ENCODE peak calls at places on chromosomes 11 and 22, in six cellular contexts. V is hepatocyte, S is activated T-cell treated with anti-CD3 and anti-CD28 coated beads for 1 hour, H is HCT116, T is NCI-H2171 treated with DMSO at 0.1 percent for 48 hours, K is GM20000. B is an unnamed sample.

GRCh38 chr22:48824673-48825651 is 1002.7 kb downstream of the BRD1 start:
- DNase-seq in T (peak; percentile 59), H (no peak), S (no peak), K (no peak), V (peak; percentile 31), B (peak; percentile 42)

GRCh38 chr22:38246692-38247091 is 26.1 kb downstream of the TMEM184B start:
- DNase-seq in H (no peak), T (no peak), S (no peak), V (no peak), K (no peak), B (no peak)

GRCh38 chr22:35634015-35634414 is 14.2 kb upstream of the APOL6 start:
- DNase-seq in S (no peak), T (no peak), H (no peak), V (no peak), K (no peak), B (no peak)

GRCh38 chr11:117678651-117679407 is 118.2 kb downstream of the DSCAML1 start:
- DNase-seq in K (no peak), T (no peak), H (no peak), S (no peak), V (no peak), B (no peak)

GRCh38 chr22:36363378-36363931 is 24.3 kb downstream of the MYH9 start:
- DNase-seq in H (no peak), V (peak; percentile 72), S (no peak), K (no peak), T (no peak), B (no peak)

GRCh38 chr22:46587492-46588278 is 32.5 kb upstream of the GRAMD4 start:
- DNase-seq in K (peak; percentile 82), T (peak; percentile 11), S (no peak), H (no peak), V (peak; percentile 5), B (no peak)

GRCh38 chr11:70578371-70578770 is 180.0 kb downstream of the CTTN start:
- DNase-seq in K (no peak), V (no peak), H (no peak), T (no peak), S (no peak), B (no peak)

GRCh38 chr22:36289406-36289870 is 36.5 kb downstream of the APOL1 start:
- DNase-seq in H (no peak), T (no peak), K (no peak), V (no peak), S (no peak), B (no peak)

GRCh38 chr11:124081496-124081895 is 33.8 kb upstream of the VWA5A start:
- DNase-seq in S (no peak), V (no peak), T (no peak), K (no peak), H (no peak), B (no peak)

GRCh38 chr11:114011443-114011842 is 36.5 kb downstream of the HTR3A start:
- DNase-seq in T (no peak), H (no peak), K (no peak), S (no peak), V (no peak), B (no peak)

GRCh38 chr11:105000167-105000566 is 22.8 kb downstream of the CASP5 start:
- DNase-seq in K (no peak), V (no peak), S (no peak), H (peak; percentile 37), T (no peak), B (no peak)

GRCh38 chr22:29394931-29395581 is 6.7 kb upstream of the AP1B1 start:
- DNase-seq in H (peak; percentile 48), T (peak; percentile 90), S (peak; percentile 61), K (peak; percentile 73), V (peak; percentile 89), B (peak; percentile 54)

GRCh38 chr11:96211433-96211832 is 131.6 kb downstream of the MAML2 start:
- DNase-seq in V (no peak), K (no peak), T (no peak), H (no peak), S (no peak), B (no peak)

GRCh38 chr22:19921544-19922081 is 20.0 kb upstream of the COMT start:
- DNase-seq in H (no peak), T (no peak), V (no peak), K (no peak), S (no peak), B (no peak)

GRCh38 chr11:11970556-11970955 is 37.9 kb downstream of the DKK3 start:
- DNase-seq in S (no peak), V (no peak), T (no peak), K (no peak), H (no peak), B (no peak)

GRCh38 chr11:62791501-62792192 is at the start of gene TMEM223:
- DNase-seq in S (peak; percentile 86), V (peak; percentile 95), K (peak; percentile 92), T (peak; percentile 77), H (peak; percentile 47), B (no peak)

GRCh38 chr11:6353367-6353987 is 33.2 kb upstream of the CAVIN3 start:
- DNase-seq in K (peak; percentile 68), V (peak; percentile 90), H (peak; percentile 88), S (peak; percentile 35), T (peak; percentile 82), B (peak; percentile 58)

GRCh38 chr11:34682822-34683221 is 61.9 kb downstream of the EHF start:
- DNase-seq in T (no peak), S (no peak), K (no peak), V (no peak), H (peak; percentile 38), B (no peak)

GRCh38 chr11:131534031-131534430 is 163.6 kb downstream of the NTM start:
- DNase-seq in K (no peak), T (no peak), S (no peak), V (no peak), H (no peak), B (no peak)

GRCh38 chr22:29750559-29750958 is 16.2 kb downstream of the ZMAT5 start:
- DNase-seq in H (no peak), K (no peak), S (no peak), V (no peak), T (no peak), B (no peak)

GRCh38 chr22:22922954-22923319 is 35.3 kb downstream of the IGLL5 start:
- DNase-seq in S (no peak), V (no peak), T (no peak), H (no peak), K (no peak), B (no peak)

GRCh38 chr11:44304091-44305084 is 5.6 kb downstream of the ALX4 start:
- DNase-seq in H (no peak), S (no peak), V (no peak), K (peak; percentile 24), T (no peak), B (no peak)

GRCh38 chr11:37199082-37199481 is 601.0 kb upstream of the RAG2 start:
- DNase-seq in S (no peak), T (no peak), K (no peak), H (no peak), V (no peak), B (no peak)

GRCh38 chr11:100789500-100789899 is 102.4 kb downstream of the ARHGAP42 start:
- DNase-seq in H (no peak), S (no peak), T (no peak), K (no peak), V (peak; percentile 35), B (no peak)

GRCh38 chr11:61090521-61090920 is 11.8 kb upstream of the CD5 start:
- DNase-seq in V (no peak), H (no peak), T (no peak), S (no peak), K (no peak), B (no peak)

GRCh38 chr22:39985383-39986045 is 9.2 kb upstream of the FAM83F start:
- DNase-seq in T (no peak), K (no peak), S (no peak), V (no peak), H (no peak), B (no peak)

GRCh38 chr22:21926728-21927127 is 25.9 kb downstream of the PPM1F start:
- DNase-seq in V (no peak), T (peak; percentile 75), K (no peak), S (no peak), H (no peak), B (peak; percentile 83)

GRCh38 chr22:30909306-30909705 is 59.3 kb downstream of the MORC2 start:
- DNase-seq in H (no peak), K (no peak), V (no peak), T (no peak), S (no peak), B (no peak)

GRCh38 chr22:41875531-41876242 is 39.2 kb downstream of the SHISA8 start:
- DNase-seq in S (no peak), V (no peak), T (no peak), K (no peak), H (no peak), B (no peak)

GRCh38 chr11:35380603-35381002 is 38.8 kb downstream of the SLC1A2 start:
- DNase-seq in V (no peak), K (no peak), S (no peak), T (no peak), H (no peak), B (no peak)

B was measured in NCI-H524 treated with DMSO at 0.1 percent for 48 hours.